ENCODE peak calls at places on chromosomes 4 and X, in six cellular contexts. C is epithelial cell of esophagus, B is RWPE1, W is GM12865, V is WTC11, G is GM13977. R is an unnamed sample.

GRCh38 chrX:150212672-150213480 is 150.2 kb upstream of the MAMLD1 start:
- DNase-seq in G (no peak), V (no peak), C (peak), W (no peak), B (no peak), R (no peak)

GRCh38 chr4:167966161-167966560 is 126.2 kb upstream of the ANXA10 start:
- DNase-seq in G (no peak), C (peak), V (no peak), W (no peak), B (no peak), R (no peak)

GRCh38 chrX:46575991-46576392 is 2.4 kb downstream of the CHST7 start:
- DNase-seq in G (no peak), C (peak), B (no peak), V (no peak), W (no peak), R (no peak)

GRCh38 chrX:137746289-137746688 is 180.4 kb downstream of the ZIC3 start:
- DNase-seq in C (no peak), B (no peak), V (no peak), W (no peak), G (no peak), R (no peak)

GRCh38 chr4:129362685-129363274 is 266.8 kb downstream of the C4orf33 start:
- DNase-seq in G (peak), V (peak), C (peak), B (peak), W (peak), R (peak)

GRCh38 chr4:83010111-83010521 is 507 bp downstream of the LIN54 start:
- DNase-seq in C (peak), V (no peak), G (peak), W (peak), B (peak), R (no peak)

GRCh38 chr4:111228874-111229273 is 606.0 kb upstream of the PITX2 start:
- DNase-seq in V (no peak), W (no peak), C (peak), G (no peak), B (no peak), R (no peak)

GRCh38 chr4:128854433-128854832 is 44.9 kb downstream of the JADE1 start:
- DNase-seq in B (no peak), G (no peak), V (no peak), W (peak), C (no peak), R (no peak)

GRCh38 chr4:5032825-5033224 is 13.6 kb upstream of the CYTL1 start:
- DNase-seq in B (no peak), G (no peak), V (no peak), W (no peak), C (no peak), R (no peak)

GRCh38 chr4:110361921-110362320 is 114.0 kb upstream of the ENPEP start:
- DNase-seq in V (no peak), W (peak), B (peak), C (peak), G (no peak), R (no peak)

GRCh38 chr4:109973529-109973905 is 60.8 kb downstream of the EGF start:
- DNase-seq in B (no peak), C (no peak), V (no peak), G (no peak), W (no peak), R (no peak)

GRCh38 chr4:119667802-119668201 is 39.2 kb upstream of the PDE5A start:
- DNase-seq in V (no peak), G (no peak), B (no peak), W (no peak), C (no peak), R (no peak)

GRCh38 chrX:3286196-3286920 is 60.1 kb downstream of the MXRA5 start:
- DNase-seq in V (no peak), C (peak), W (no peak), G (no peak), B (peak), R (no peak)

GRCh38 chr4:110055014-110055768 is 142.5 kb downstream of the EGF start:
- DNase-seq in W (peak), V (no peak), C (peak), G (peak), B (no peak), R (no peak)

GRCh38 chrX:134315893-134316292 is 78.9 kb downstream of the CCDC160 start:
- DNase-seq in B (peak), W (no peak), C (peak), G (no peak), V (no peak), R (no peak)

GRCh38 chr4:48187813-48188212 is 53.8 kb upstream of the TXK start:
- DNase-seq in V (no peak), B (no peak), G (no peak), C (no peak), W (no peak), R (no peak)

GRCh38 chr4:18314731-18315130 is 293.2 kb upstream of the LCORL start:
- DNase-seq in W (no peak), V (no peak), C (no peak), B (no peak), G (no peak), R (peak)

GRCh38 chr4:116838609-116839008 is 246.8 kb downstream of the TRAM1L1 start:
- DNase-seq in B (no peak), V (no peak), G (no peak), C (no peak), W (no peak), R (no peak)

GRCh38 chr4:2441393-2442174 is 22.8 kb downstream of the CFAP99 start:
- DNase-seq in G (peak), V (peak), C (peak), B (peak), W (peak), R (peak)

GRCh38 chr4:151251922-151252321 is 25.0 kb upstream of the PRSS48 start:
- DNase-seq in V (no peak), G (no peak), C (no peak), B (no peak), W (no peak), R (no peak)

GRCh38 chr4:47972181-47972580 is 44.3 kb downstream of the CNGA1 start:
- DNase-seq in G (peak), C (no peak), B (no peak), V (no peak), W (peak), R (no peak)

GRCh38 chrX:115564243-115564642 is 3.3 kb downstream of the PLS3 start:
- DNase-seq in G (no peak), B (no peak), W (no peak), V (no peak), C (no peak), R (no peak)

GRCh38 chr4:26410385-26411293 is 79.6 kb downstream of the CCKAR start:
- DNase-seq in C (peak), G (peak), W (peak), V (no peak), B (peak), R (peak)

GRCh38 chr4:177051473-177052060 is 258.1 kb upstream of the NEIL3 start:
- DNase-seq in B (no peak), C (peak), G (peak), V (peak), W (peak), R (peak)

DNA sequence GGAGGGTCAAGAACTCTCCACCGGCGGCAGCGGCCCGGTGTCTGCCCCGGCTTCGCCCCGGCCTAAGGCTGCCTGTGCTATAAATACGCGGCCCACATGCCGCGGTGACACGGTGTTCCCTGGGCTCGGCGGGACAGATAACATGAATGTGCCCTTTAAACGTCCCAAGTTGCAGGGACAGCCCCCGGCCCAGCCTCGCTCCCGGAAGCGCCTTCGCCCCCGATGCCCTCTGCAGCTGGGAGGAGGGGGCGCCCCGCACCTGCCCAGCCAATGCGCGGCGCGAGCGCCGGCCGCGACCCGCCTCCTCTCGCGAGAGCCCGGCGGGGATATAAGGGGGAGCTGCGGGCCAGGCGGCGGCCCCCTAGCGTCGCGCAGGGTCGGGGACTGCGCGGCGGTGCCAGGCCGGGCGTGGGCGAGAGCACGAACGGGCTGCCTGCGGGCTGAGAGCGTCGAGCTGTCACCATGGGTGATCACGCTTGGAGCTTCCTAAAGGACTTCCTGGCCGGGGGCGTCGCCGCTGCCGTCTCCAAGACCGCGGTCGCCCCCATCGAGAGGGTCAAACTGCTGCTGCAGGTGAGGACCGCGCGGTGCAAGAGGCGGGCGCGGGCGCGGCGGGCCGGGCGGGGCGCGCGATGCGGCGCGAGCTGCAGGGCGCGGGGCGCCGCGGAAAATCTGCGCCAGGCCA is at the start of gene SLC25A4:
- DNase-seq in G (peak), B (peak), V (peak), C (peak), W (peak), R (peak)
- TF ChIP-seq CTCF in G (peak), B (peak), V (no peak), C (no peak), W (peak), R (peak)

GRCh38 chr4:7239101-7239820 is 46.9 kb downstream of the SORCS2 start:
- DNase-seq in B (no peak), C (no peak), W (no peak), G (no peak), V (no peak), R (no peak)

GRCh38 chr4:7236847-7237246 is 44.5 kb downstream of the SORCS2 start:
- DNase-seq in V (no peak), B (no peak), W (no peak), C (no peak), G (no peak), R (no peak)

GRCh38 chr4:7239844-7240243 is 47.5 kb downstream of the SORCS2 start:
- DNase-seq in C (no peak), W (no peak), V (no peak), B (no peak), G (no peak), R (no peak)

GRCh38 chr4:7237863-7238262 is 45.5 kb downstream of the SORCS2 start:
- DNase-seq in B (no peak), W (no peak), V (no peak), G (no peak), C (no peak), R (no peak)

DNA sequence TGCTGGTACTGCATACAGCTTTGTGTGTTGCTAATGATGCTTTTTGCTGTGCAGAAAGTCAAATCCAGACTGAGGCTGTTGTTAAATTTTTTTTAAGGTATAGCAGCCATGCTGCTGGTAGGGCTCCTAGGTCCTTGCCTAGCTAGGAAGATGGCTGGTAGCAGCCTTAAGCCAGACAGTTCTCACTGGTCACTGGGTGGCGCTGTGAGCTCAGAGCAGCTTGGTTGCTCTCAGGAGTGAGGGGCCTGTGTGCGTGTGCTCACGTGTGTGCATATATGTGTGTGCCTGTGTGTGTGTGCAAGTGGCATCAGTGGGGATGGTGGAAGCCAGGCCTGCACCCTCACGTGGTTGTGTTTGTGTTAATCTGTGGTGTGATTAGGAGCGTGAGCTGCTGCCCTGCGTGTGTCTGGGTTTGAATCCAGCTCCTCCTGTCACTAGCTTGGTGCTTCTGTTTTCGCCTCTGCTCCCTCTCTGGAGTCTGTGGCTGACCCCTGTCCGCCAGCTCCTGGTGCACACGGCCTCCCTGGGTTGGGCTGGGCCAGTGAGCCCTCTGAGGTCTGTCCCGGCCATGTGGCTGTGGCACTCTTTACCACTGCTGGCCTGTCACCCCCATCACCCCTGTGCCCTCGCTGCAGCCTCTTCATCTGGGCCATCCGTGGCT is 46.1 kb downstream of the SORCS2 start:
- DNase-seq in W (no peak), B (no peak), V (peak), C (no peak), G (no peak), R (peak)
- TF ChIP-seq CTCF in W (no peak), B (no peak), V (peak), C (no peak), G (no peak), R (peak)

GRCh38 chr4:157128395-157128794 is 52.4 kb downstream of the GLRB start:
- DNase-seq in W (no peak), V (no peak), C (peak), B (peak), G (no peak), R (no peak)
- TF ChIP-seq CTCF in W (no peak), V (no peak), C (peak), B (peak), G (no peak), R (no peak)

GRCh38 chr4:36159208-36159607 is 85.1 kb downstream of the ARAP2 start:
- DNase-seq in G (no peak), B (no peak), C (no peak), V (peak), W (no peak), R (no peak)
- TF ChIP-seq CTCF in G (no peak), B (no peak), C (peak), V (no peak), W (no peak), R (peak)

GRCh38 chrX:7132335-7133035 is 15.0 kb upstream of the STS start:
- DNase-seq in V (peak), B (peak), C (peak), W (peak), G (no peak), R (peak)
- TF ChIP-seq CTCF in V (no peak), B (peak), C (peak), W (peak), G (peak), R (peak)

DNA sequence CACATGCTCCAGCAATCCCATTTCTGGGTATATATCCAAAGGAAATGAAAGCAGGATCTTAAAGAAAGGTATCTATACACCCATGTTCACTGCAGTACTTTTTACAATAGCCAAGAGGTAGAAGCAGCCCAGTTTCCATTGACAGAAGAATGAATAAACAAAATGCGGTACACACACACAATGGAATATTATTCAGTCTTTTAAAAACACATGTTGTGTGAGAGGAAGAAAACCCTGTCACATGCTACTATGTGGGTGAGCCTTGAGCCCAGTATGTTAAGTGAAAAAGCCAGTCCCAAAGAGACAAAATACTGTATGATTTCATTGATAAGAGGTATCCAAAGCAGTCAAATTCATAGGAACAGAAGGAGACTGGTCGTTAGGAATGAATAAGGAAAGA is 6.3 kb downstream of the ANXA3 start:
- DNase-seq in B (no peak), V (no peak), C (no peak), W (no peak), G (no peak), R (no peak)
- TF ChIP-seq CTCF in B (no peak), V (no peak), C (no peak), W (no peak), G (no peak), R (no peak)

GRCh38 chr4:90120037-90120436 is 7.2 kb upstream of the CCSER1 start:
- DNase-seq in V (no peak), W (peak), G (no peak), C (peak), B (no peak), R (peak)
- TF ChIP-seq CTCF in V (no peak), W (peak), G (peak), C (peak), B (no peak), R (peak)

GRCh38 chrX:80876877-80877276 is 67.2 kb upstream of the BRWD3 start:
- DNase-seq in G (peak), B (peak), C (peak), V (no peak), W (peak), R (no peak)
- TF ChIP-seq CTCF in G (peak), B (peak), C (peak), V (no peak), W (peak), R (peak)

DNA sequence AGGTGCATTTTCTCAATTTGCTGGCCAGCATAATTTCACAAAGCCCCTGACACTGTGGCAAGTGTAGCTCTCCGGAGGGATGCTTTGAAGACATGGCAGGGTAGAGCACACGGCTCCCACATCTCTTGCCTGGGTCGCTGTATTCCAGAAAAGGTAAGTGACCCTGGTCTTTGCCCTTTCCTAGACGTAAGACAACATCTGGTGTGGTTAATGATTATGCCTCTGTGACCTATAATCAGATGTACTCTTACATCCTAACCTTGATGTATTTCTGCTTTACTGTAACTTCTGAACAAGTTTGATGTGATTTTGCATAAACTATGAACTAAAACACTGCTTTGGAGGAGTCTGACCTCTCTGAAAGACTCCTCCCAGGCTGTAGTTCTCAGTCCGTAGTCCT is 59.1 kb upstream of the ACSL1 start:
- DNase-seq in V (no peak), W (no peak), G (no peak), B (no peak), C (no peak), R (no peak)
- TF ChIP-seq CTCF in V (no peak), W (no peak), G (no peak), B (no peak), C (no peak), R (no peak)

R was measured in BE2C.